ENCODE peak calls at places on chromosome 4, in eight cellular contexts. M is endothelial cell; N is NCI-H146; O is Caki2; Y is left cardiac atrium; Q is activated CD4-positive, alpha-beta T cell treated with anti-CD3 and anti-CD28 coated beads for 4 hours; C is RCC 7860; A is activated T-cell treated with anti-CD3 and anti-CD28 coated beads, Interleukin-2, amount 50 U/mL, for 72 hours. D is an unnamed sample.

GRCh38 chr4:42627887-42628646 is 28.8 kb downstream of the ATP8A1 start:
- DNase-seq in M (no peak), N (no peak), O (no peak), Y (peak), Q (peak), C (no peak), A (peak), D (no peak)

GRCh38 chr4:152281822-152282221 is 254.1 kb downstream of the FBXW7 start:
- DNase-seq in M (no peak), N (no peak), O (no peak), Y (no peak), Q (no peak), C (no peak), A (no peak), D (no peak)

GRCh38 chr4:23234716-23235115 is 542.0 kb downstream of the GBA3 start:
- DNase-seq in M (no peak), N (no peak), O (peak), Y (no peak), Q (no peak), C (peak), A (no peak), D (no peak)

GRCh38 chr4:140103676-140104075 is 50.3 kb downstream of the MAML3 start:
- DNase-seq in M (no peak), N (no peak), O (no peak), Y (no peak), Q (peak), C (peak), A (peak), D (peak)

GRCh38 chr4:139950568-139950967 is 203.4 kb downstream of the MAML3 start:
- DNase-seq in M (no peak), N (no peak), O (no peak), Y (no peak), Q (no peak), C (peak), A (peak), D (no peak)

GRCh38 chr4:72451349-72451748 is 117.7 kb downstream of the ADAMTS3 start:
- DNase-seq in M (no peak), N (no peak), O (no peak), Y (peak), Q (no peak), C (no peak), A (no peak), D (peak)

GRCh38 chr4:145525291-145525740 is 43.7 kb downstream of the SMAD1 start:
- DNase-seq in M (no peak), N (no peak), O (no peak), Y (no peak), Q (no peak), C (no peak), A (no peak), D (no peak)

GRCh38 chr4:96519291-96519690 is 679.4 kb downstream of the PDHA2 start:
- DNase-seq in M (no peak), N (no peak), O (no peak), Y (no peak), Q (no peak), C (no peak), A (no peak), D (no peak)

GRCh38 chr4:158259955-158260575 is 49.8 kb downstream of the TMEM144 start:
- DNase-seq in M (no peak), N (peak), O (peak), Y (no peak), Q (no peak), C (peak), A (no peak), D (peak)

GRCh38 chr4:118340109-118340508 is 12.7 kb downstream of the PRSS12 start:
- DNase-seq in M (no peak), N (no peak), O (no peak), Y (no peak), Q (no peak), C (no peak), A (no peak), D (peak)

GRCh38 chr4:2408401-2408958 is 10.0 kb downstream of the ZFYVE28 start:
- DNase-seq in M (no peak), N (no peak), O (peak), Y (no peak), Q (no peak), C (no peak), A (peak), D (no peak)

GRCh38 chr4:118120120-118120760 is 86.0 kb downstream of the NDST3 start:
- DNase-seq in M (no peak), N (no peak), O (no peak), Y (no peak), Q (no peak), C (no peak), A (no peak), D (no peak)

GRCh38 chr4:107279729-107280128 is 243.6 kb upstream of the DKK2 start:
- DNase-seq in M (no peak), N (no peak), O (no peak), Y (no peak), Q (no peak), C (no peak), A (no peak), D (peak)

GRCh38 chr4:176540814-176541213 is 221.0 kb downstream of the SPCS3 start:
- DNase-seq in M (no peak), N (no peak), O (no peak), Y (no peak), Q (no peak), C (no peak), A (no peak), D (no peak)

GRCh38 chr4:40251366-40251765 is 54.5 kb downstream of the RHOH start:
- DNase-seq in M (no peak), N (no peak), O (peak), Y (no peak), Q (no peak), C (peak), A (no peak), D (no peak)

GRCh38 chr4:48902266-48902665 is 4.3 kb downstream of the OCIAD2 start:
- DNase-seq in M (no peak), N (no peak), O (no peak), Y (no peak), Q (no peak), C (no peak), A (no peak), D (peak)

GRCh38 chr4:93776386-93777080 is 52.0 kb upstream of the ATOH1 start:
- DNase-seq in M (no peak), N (no peak), O (peak), Y (no peak), Q (no peak), C (no peak), A (no peak), D (peak)

GRCh38 chr4:139740121-139740520 is 74.5 kb downstream of the MGST2 start:
- DNase-seq in M (no peak), N (no peak), O (no peak), Y (peak), Q (no peak), C (no peak), A (no peak), D (no peak)

GRCh38 chr4:162891788-162892707 is 274.6 kb downstream of the NAF1 start:
- DNase-seq in M (no peak), N (no peak), O (no peak), Y (no peak), Q (no peak), C (no peak), A (no peak), D (no peak)

GRCh38 chr4:26877417-26877816 is 16.8 kb downstream of the STIM2 start:
- DNase-seq in M (no peak), N (no peak), O (no peak), Y (no peak), Q (no peak), C (no peak), A (peak), D (no peak)

GRCh38 chr4:83381173-83381572 is 46.5 kb upstream of the HPSE start:
- DNase-seq in M (no peak), N (no peak), O (no peak), Y (no peak), Q (no peak), C (no peak), A (no peak), D (no peak)

GRCh38 chr4:19803406-19803805 is 448.3 kb upstream of the SLIT2 start:
- DNase-seq in M (no peak), N (no peak), O (peak), Y (no peak), Q (no peak), C (peak), A (no peak), D (no peak)

GRCh38 chr4:8597319-8597718 is 4.8 kb downstream of the CPZ start:
- DNase-seq in M (no peak), N (no peak), O (no peak), Y (no peak), Q (no peak), C (no peak), A (no peak), D (no peak)

GRCh38 chr4:35106091-35106734 is 1138.1 kb downstream of the ARAP2 start:
- DNase-seq in M (no peak), N (no peak), O (no peak), Y (no peak), Q (no peak), C (no peak), A (no peak), D (no peak)

GRCh38 chr4:20652226-20652836 is 47.9 kb upstream of the PACRGL start:
- DNase-seq in M (no peak), N (no peak), O (no peak), Y (no peak), Q (no peak), C (no peak), A (no peak), D (no peak)

GRCh38 chr4:182297659-182298058 is 54.5 kb downstream of the TENM3 start:
- DNase-seq in M (no peak), N (no peak), O (no peak), Y (no peak), Q (no peak), C (peak), A (no peak), D (no peak)

GRCh38 chr4:55312491-55313101 is 33.4 kb upstream of the SRD5A3 start:
- DNase-seq in M (peak), N (no peak), O (no peak), Y (peak), Q (peak), C (peak), A (peak), D (peak)

GRCh38 chr4:120858776-120859175 is 63.8 kb downstream of the PRDM5 start:
- DNase-seq in M (no peak), N (no peak), O (no peak), Y (no peak), Q (no peak), C (no peak), A (no peak), D (no peak)

GRCh38 chr4:15234585-15235126 is 193.2 kb upstream of the C1QTNF7 start:
- DNase-seq in M (no peak), N (no peak), O (no peak), Y (no peak), Q (no peak), C (no peak), A (no peak), D (peak)

GRCh38 chr4:48720459-48720858 is 59.6 kb downstream of the FRYL start:
- DNase-seq in M (no peak), N (no peak), O (no peak), Y (no peak), Q (no peak), C (no peak), A (no peak), D (no peak)

GRCh38 chr4:3342182-3342854 is 49.5 kb downstream of the RGS12 start:
- DNase-seq in M (no peak), N (peak), O (peak), Y (no peak), Q (no peak), C (no peak), A (peak), D (peak)

D was measured in fibroblast of gingiva.